ENCODE peak calls at places on chromosome 1, in seven cellular contexts. B is heart left ventricle; G is breast epithelium; R is CD4-positive, CD25-positive, alpha-beta regulatory T cell; Y is uterus; Q is IMR-90; I is adrenal gland. E is an unnamed sample.

GRCh38 chr1:216665381-216665780 is 57.8 kb downstream of the ESRRG start:
- DNase-seq in B (no peak), R (no peak), G (no peak), Y (no peak), Q (peak; percentile 74), I (no peak), E (no peak)

GRCh38 chr1:162298266-162298665 is 78.4 kb downstream of the SPATA46 start:
- DNase-seq in I (no peak), B (no peak), R (no peak), Q (no peak), Y (no peak), G (no peak), E (no peak)

GRCh38 chr1:54016343-54017282 is 1.4 kb downstream of the LDLRAD1 start:
- DNase-seq in I (peak; percentile 79), G (peak; percentile 74), B (no peak), Y (no peak), R (no peak), Q (peak; percentile 20), E (no peak)

GRCh38 chr1:193222079-193222615 is 35.7 kb upstream of the B3GALT2 start:
- DNase-seq in Q (peak; percentile 9), G (no peak), R (no peak), B (no peak), Y (no peak), I (no peak), E (no peak)

GRCh38 chr1:197813741-197814140 is 38.5 kb upstream of the DENND1B start:
- DNase-seq in Q (no peak), I (no peak), R (no peak), B (no peak), Y (no peak), G (no peak), E (no peak)

GRCh38 chr1:17540255-17541001 is 930 bp downstream of the ARHGEF10L start:
- DNase-seq in I (no peak), G (no peak), B (peak; percentile 68), Y (peak; percentile 80), Q (no peak), R (no peak), E (no peak)

GRCh38 chr1:54121482-54122130 is 31.2 kb downstream of the CDCP2 start:
- DNase-seq in Y (peak; percentile 89), Q (peak; percentile 82), R (peak; percentile 21), G (peak; percentile 65), I (peak; percentile 81), B (peak; percentile 82), E (peak; percentile 89)

GRCh38 chr1:221718391-221719277 is 23.3 kb downstream of the DUSP10 start:
- DNase-seq in G (no peak), R (no peak), B (no peak), Q (peak; percentile 94), I (no peak), Y (no peak), E (no peak)

GRCh38 chr1:81313289-81313688 is 487.4 kb upstream of the ADGRL2 start:
- DNase-seq in R (no peak), G (no peak), I (no peak), Y (no peak), Q (no peak), B (no peak), E (no peak)

GRCh38 chr1:101253976-101254660 is 17.3 kb downstream of the S1PR1 start:
- DNase-seq in I (peak; percentile 44), G (no peak), B (no peak), Y (peak; percentile 24), Q (peak; percentile 63), R (no peak), E (no peak)

GRCh38 chr1:97904528-97904927 is 16.3 kb downstream of the DPYD start:
- DNase-seq in G (no peak), R (no peak), B (no peak), Q (peak; percentile 54), I (no peak), Y (no peak), E (no peak)

GRCh38 chr1:225911207-225912130 is 12.6 kb downstream of the PYCR2 start:
- DNase-seq in Y (peak; percentile 74), Q (peak; percentile 17), R (peak; percentile 61), G (no peak), I (peak; percentile 75), B (peak; percentile 51), E (peak; percentile 96)
- H3K4me3 ChIP-seq in Y (no peak overlapping the region), Q (no peak overlapping the region), R (no peak overlapping the region), G (no peak overlapping the region), I (peak overlapping the region; percentile 13), B (peak overlapping the region; percentile 15), E (no peak overlapping the region)

DNA sequence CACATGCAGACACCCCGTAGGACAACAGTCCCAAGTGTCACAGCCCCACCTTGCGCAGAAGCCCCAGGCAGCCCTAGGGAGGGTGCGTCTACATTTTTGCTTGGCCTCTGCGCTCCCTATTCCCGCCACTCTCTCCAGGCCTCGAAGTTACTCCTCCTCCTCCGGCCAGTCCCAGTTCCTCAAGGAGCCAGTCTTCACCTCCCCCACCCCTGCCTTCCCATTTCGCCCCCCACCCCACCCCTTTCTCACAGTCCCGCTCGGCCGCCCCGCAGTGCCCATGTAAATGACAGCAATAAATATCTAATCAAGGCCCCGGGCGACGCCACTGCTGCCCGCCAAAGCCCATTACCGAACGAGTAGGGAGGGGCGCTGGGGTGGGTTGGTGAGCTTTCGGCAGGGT is 3.2 kb downstream of the DMBX1 start:
- DNase-seq in Q (no peak), R (no peak), I (no peak), G (no peak), Y (no peak), B (no peak), E (no peak)
- H3K27me3 ChIP-seq in Q (peaks cover 96% of the 10 kb centered on the region), R (peaks cover 29% of the 10 kb centered on the region), I (peaks cover 68% of the 10 kb centered on the region), G (peaks cover 75% of the 10 kb centered on the region), Y (peaks cover 18% of the 10 kb centered on the region), B (peaks cover 87% of the 10 kb centered on the region), E (no peaks in the 10 kb centered on the region)

GRCh38 chr1:158830074-158830677 is 975 bp upstream of the MNDA start:
- DNase-seq in G (no peak), I (no peak), Y (no peak), Q (no peak), B (no peak), R (no peak), E (no peak)
- H3K4me3 ChIP-seq in G (no peak overlapping the region), I (no peak overlapping the region), Y (no peak overlapping the region), Q (no peak overlapping the region), B (no peak overlapping the region), R (no peak overlapping the region), E (no peak overlapping the region)

GRCh38 chr1:219909476-219909875 is 18.9 kb downstream of the SLC30A10 start:
- DNase-seq in B (no peak), G (no peak), Y (no peak), R (no peak), Q (no peak), I (no peak), E (no peak)
- H3K27me3 ChIP-seq in B (no peaks in the 10 kb centered on the region), G (no peaks in the 10 kb centered on the region), Y (no peaks in the 10 kb centered on the region), R (no peaks in the 10 kb centered on the region), Q (no peaks in the 10 kb centered on the region), I (no peaks in the 10 kb centered on the region), E (no peaks in the 10 kb centered on the region)

GRCh38 chr1:20183035-20183434 is 2.9 kb upstream of the UBXN10 start:
- DNase-seq in Y (no peak), B (no peak), R (no peak), Q (no peak), G (no peak), I (no peak), E (no peak)

GRCh38 chr1:20174937-20175666 is 10.8 kb upstream of the UBXN10 start:
- DNase-seq in Q (no peak), R (no peak), B (no peak), Y (no peak), I (no peak), G (no peak), E (no peak)

GRCh38 chr1:20180221-20181207 is 5.4 kb upstream of the UBXN10 start:
- DNase-seq in Q (no peak), B (no peak), Y (no peak), I (peak; percentile 54), R (no peak), G (no peak), E (no peak)

GRCh38 chr1:20179369-20180172 is 6.3 kb upstream of the UBXN10 start:
- DNase-seq in G (no peak), B (no peak), Q (no peak), Y (no peak), R (no peak), I (no peak), E (no peak)

DNA sequence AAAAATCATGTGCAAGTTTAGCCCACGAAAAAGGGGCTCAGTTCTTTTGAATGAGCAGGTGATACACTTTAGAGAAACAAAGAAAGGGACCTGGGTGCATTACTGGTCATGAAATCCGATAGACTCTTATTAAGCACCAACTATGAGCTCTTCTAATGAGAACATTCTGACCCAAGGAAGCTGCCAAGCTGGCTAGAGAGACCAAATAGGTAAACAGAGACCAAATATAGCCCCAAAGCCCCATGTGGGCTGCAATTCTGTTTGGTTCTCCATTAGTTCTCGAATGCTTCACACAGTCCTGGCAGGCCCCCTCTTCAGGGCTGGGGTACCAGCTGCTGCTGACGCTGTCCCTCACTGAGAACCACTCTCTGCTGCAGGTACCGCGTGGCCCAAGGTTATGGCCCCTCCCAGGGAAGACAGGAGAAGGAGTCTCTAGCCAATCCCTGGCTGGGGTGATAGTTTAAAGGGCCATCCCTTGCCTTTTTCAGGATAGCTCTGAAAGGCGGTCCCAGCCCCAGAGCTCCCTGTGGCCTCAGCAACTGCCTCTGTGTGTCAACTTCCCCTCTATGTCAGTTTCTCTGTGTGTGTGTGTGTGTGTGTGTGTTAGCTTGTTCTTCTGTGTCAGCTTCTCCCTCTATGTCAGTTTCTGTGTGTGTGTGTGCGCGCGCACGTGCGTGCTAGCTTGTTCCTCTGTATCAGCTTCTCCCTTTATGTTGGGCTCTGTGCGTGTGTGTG is 7.1 kb upstream of the UBXN10 start:
- DNase-seq in R (no peak), B (no peak), I (no peak), Y (no peak), G (no peak), Q (no peak), E (no peak)
- H3K4me3 ChIP-seq in R (no peak overlapping the region), B (no peak overlapping the region), I (no peak overlapping the region), Y (no peak overlapping the region), G (no peak overlapping the region), Q (no peak overlapping the region), E (no peak overlapping the region)

GRCh38 chr1:6310116-6310848 is 49.4 kb upstream of the GPR153 start:
- DNase-seq in I (no peak), R (no peak), G (no peak), Q (no peak), Y (no peak), B (no peak), E (no peak)

GRCh38 chr1:6309550-6309949 is 48.7 kb upstream of the GPR153 start:
- DNase-seq in Q (no peak), Y (no peak), G (no peak), I (no peak), B (no peak), R (no peak), E (no peak)

GRCh38 chr1:6308449-6308848 is 47.6 kb upstream of the GPR153 start:
- DNase-seq in Y (no peak), G (no peak), R (no peak), I (no peak), Q (no peak), B (no peak), E (no peak)

GRCh38 chr1:6303397-6304012 is 42.6 kb upstream of the GPR153 start:
- DNase-seq in B (no peak), G (no peak), R (no peak), Q (peak; percentile 4), Y (no peak), I (no peak), E (no peak)

DNA sequence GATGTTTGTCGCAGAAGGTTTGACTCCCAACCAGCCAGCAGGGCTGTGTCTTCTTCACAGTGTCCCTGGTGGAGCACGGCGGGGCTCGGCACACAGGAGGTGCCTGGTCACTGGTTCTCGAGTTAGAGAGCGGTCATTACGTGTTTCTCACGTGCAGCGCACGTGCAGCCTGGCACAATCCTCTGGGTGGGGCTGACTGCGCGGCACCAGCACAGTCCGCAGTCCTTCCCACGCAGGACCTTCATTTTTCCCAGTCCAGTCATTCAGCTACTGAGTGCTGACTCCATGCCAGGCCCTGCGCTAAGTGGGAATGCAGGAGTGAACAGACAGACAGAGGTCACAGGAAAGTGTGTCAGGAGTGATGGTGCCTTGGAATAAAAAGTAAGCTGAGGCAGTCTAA is 46.2 kb upstream of the GPR153 start:
- DNase-seq in Q (peak; percentile 22), B (no peak), I (no peak), G (no peak), Y (no peak), R (no peak), E (no peak)
- H3K27me3 ChIP-seq in Q (no peaks in the 10 kb centered on the region), B (no peaks in the 10 kb centered on the region), I (no peaks in the 10 kb centered on the region), G (no peaks in the 10 kb centered on the region), Y (no peaks in the 10 kb centered on the region), R (no peaks in the 10 kb centered on the region), E (no peaks in the 10 kb centered on the region)

E was measured in upper lobe of left lung.